ENCODE peak calls at places on chromosomes 6 and 20, in eight cellular contexts. Y, G, O, K, P, R, I and H are unnamed samples.

GRCh38 chr20:1232538-1233111 is 6.8 kb downstream of the RAD21L1 start:
- DNase-seq in R (no peak), P (no peak), I (no peak), O (no peak), K (no peak), Y (no peak), G (no peak), H (no peak)

GRCh38 chr20:4613718-4614620 is 107.7 kb upstream of the PRND start:
- DNase-seq in Y (peak), K (peak), P (peak), O (peak), G (peak), I (peak), R (peak), H (peak)

GRCh38 chr20:38226553-38226952 is 34.0 kb downstream of the KIAA1755 start:
- DNase-seq in K (no peak), Y (no peak), P (no peak), I (no peak), G (peak), R (no peak), O (no peak), H (peak)

GRCh38 chr6:113361014-113361645 is 496.0 kb upstream of the MARCKS start:
- DNase-seq in I (no peak), O (no peak), G (peak), R (no peak), P (no peak), Y (no peak), K (no peak), H (no peak)

GRCh38 chr20:137668-138131 is 4.7 kb upstream of the DEFB126 start:
- DNase-seq in Y (no peak), P (peak), K (peak), G (no peak), R (no peak), I (no peak), O (peak), H (peak)

GRCh38 chr20:13333793-13334192 is 112.7 kb downstream of the ISM1 start:
- DNase-seq in G (no peak), P (no peak), R (no peak), K (no peak), O (no peak), Y (no peak), I (no peak), H (no peak)

GRCh38 chr6:15066433-15067337 is 179.2 kb upstream of the JARID2 start:
- DNase-seq in I (no peak), P (no peak), Y (no peak), G (no peak), O (peak), K (no peak), R (no peak), H (no peak)

GRCh38 chr20:64095927-64096326 is 11.4 kb downstream of the NPBWR2 start:
- DNase-seq in G (no peak), K (no peak), I (no peak), Y (no peak), O (no peak), R (no peak), P (no peak), H (no peak)

GRCh38 chr20:10609276-10609675 is 64.5 kb downstream of the JAG1 start:
- DNase-seq in P (no peak), R (no peak), Y (no peak), G (no peak), O (no peak), K (no peak), I (no peak), H (no peak)

GRCh38 chr6:167968091-167968490 is 29.4 kb upstream of the KIF25 start:
- DNase-seq in Y (no peak), I (no peak), G (no peak), O (peak), K (peak), R (no peak), P (peak), H (no peak)

GRCh38 chr6:28218312-28219248 is 6.5 kb upstream of the ZSCAN9 start:
- DNase-seq in G (no peak), P (peak), O (peak), Y (no peak), R (no peak), I (peak), K (peak), H (peak)

GRCh38 chr20:4961746-4962145 is 39.6 kb downstream of the SLC23A2 start:
- DNase-seq in K (peak), P (no peak), R (peak), I (no peak), O (peak), Y (no peak), G (no peak), H (no peak)

GRCh38 chr20:44858959-44859358 is 26.5 kb upstream of the YWHAB start:
- DNase-seq in O (peak), I (no peak), P (peak), G (no peak), K (peak), R (no peak), Y (no peak), H (no peak)

GRCh38 chr20:52454660-52455059 is 263.1 kb upstream of the ZFP64 start:
- DNase-seq in I (no peak), G (peak), Y (no peak), P (no peak), K (no peak), R (no peak), O (no peak), H (no peak)

GRCh38 chr6:122258843-122259242 is 140.6 kb upstream of the HSF2 start:
- DNase-seq in G (no peak), P (no peak), K (no peak), O (no peak), Y (no peak), I (no peak), R (no peak), H (no peak)

GRCh38 chr20:17620371-17621228 is 50.7 kb downstream of the DSTN start:
- DNase-seq in R (no peak), G (no peak), K (no peak), Y (no peak), P (no peak), I (no peak), O (no peak), H (no peak)

GRCh38 chr6:138817799-138818198 is 21.9 kb downstream of the ECT2L start:
- DNase-seq in Y (no peak), R (no peak), O (peak), G (peak), P (no peak), K (peak), I (no peak), H (no peak)

GRCh38 chr6:110367001-110367400 is 8.9 kb upstream of the METTL24 start:
- DNase-seq in R (no peak), Y (no peak), G (no peak), P (no peak), I (no peak), K (no peak), O (no peak), H (no peak)

GRCh38 chr20:41654292-41654691 is 36.1 kb upstream of the CHD6 start:
- DNase-seq in R (no peak), I (no peak), P (no peak), O (no peak), G (no peak), Y (no peak), K (no peak), H (no peak)

GRCh38 chr6:108944707-108945685 is 96.8 kb downstream of the ARMC2 start:
- DNase-seq in K (no peak), Y (no peak), P (no peak), G (no peak), I (peak), R (no peak), O (no peak), H (no peak)

GRCh38 chr6:117605169-117605826 is 3.0 kb upstream of the GOPC start:
- DNase-seq in Y (peak), K (peak), P (peak), I (no peak), O (peak), R (no peak), G (peak), H (peak)

GRCh38 chr20:62707981-62708521 is 585 bp upstream of the NTSR1 start:
- DNase-seq in P (peak), Y (no peak), G (no peak), I (peak), K (peak), O (no peak), R (no peak), H (no peak)

GRCh38 chr20:35718972-35719635 is 19.9 kb downstream of the ROMO1 start:
- DNase-seq in O (no peak), Y (no peak), G (no peak), P (no peak), I (no peak), R (no peak), K (no peak), H (no peak)

DNA sequence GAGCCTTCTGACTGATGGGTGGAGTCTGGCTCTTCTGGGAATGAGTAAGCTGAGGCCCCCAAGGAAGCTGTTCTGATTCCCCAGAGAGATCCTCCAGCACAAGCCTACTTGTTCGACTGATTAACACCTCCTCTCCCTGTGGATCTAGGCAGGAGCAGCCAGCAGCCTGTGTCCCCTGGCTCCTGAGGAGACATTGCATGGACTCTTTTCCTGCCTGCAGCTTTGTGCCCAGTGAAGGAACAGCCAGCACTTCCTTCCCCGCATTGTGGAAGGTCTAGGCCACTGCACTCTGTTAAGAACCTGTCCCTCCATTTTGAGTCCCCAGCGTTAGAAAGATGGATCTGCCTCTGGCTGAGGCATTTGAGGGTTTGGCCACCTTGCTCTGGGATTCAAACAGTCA is 29.1 kb downstream of the LRFN2 start:
- DNase-seq in I (no peak), R (no peak), Y (no peak), K (no peak), G (no peak), O (no peak), P (no peak), H (no peak)
- H3K27ac ChIP-seq in I (no peak), R (no peak), Y (no peak), K (no peak), G (no peak), O (no peak), P (no peak), H (no peak)

DNA sequence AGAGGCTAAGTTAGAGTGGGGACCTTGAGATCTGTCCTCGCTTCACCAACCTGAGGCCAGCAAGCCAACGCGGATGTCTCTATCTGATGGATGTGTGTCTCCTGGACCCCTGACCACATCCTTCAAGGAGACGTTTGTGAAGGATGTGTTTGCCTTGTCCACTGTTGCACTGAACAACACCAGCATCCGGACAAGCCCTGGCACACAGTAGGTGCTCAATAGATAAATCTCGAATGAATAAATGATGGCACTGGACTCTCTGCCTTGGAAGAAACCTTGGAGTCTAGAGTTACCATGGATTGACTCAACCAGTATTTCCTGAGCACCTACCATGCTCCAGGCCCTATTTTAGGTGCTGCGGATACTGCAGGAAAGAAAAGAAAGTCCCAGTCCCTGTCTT is 97.7 kb upstream of the PTPN1 start:
- DNase-seq in K (no peak), R (no peak), Y (no peak), O (no peak), G (no peak), P (no peak), I (no peak), H (no peak)
- H3K27ac ChIP-seq in K (no peak), R (no peak), Y (no peak), O (no peak), G (peak), P (no peak), I (no peak), H (no peak)

DNA sequence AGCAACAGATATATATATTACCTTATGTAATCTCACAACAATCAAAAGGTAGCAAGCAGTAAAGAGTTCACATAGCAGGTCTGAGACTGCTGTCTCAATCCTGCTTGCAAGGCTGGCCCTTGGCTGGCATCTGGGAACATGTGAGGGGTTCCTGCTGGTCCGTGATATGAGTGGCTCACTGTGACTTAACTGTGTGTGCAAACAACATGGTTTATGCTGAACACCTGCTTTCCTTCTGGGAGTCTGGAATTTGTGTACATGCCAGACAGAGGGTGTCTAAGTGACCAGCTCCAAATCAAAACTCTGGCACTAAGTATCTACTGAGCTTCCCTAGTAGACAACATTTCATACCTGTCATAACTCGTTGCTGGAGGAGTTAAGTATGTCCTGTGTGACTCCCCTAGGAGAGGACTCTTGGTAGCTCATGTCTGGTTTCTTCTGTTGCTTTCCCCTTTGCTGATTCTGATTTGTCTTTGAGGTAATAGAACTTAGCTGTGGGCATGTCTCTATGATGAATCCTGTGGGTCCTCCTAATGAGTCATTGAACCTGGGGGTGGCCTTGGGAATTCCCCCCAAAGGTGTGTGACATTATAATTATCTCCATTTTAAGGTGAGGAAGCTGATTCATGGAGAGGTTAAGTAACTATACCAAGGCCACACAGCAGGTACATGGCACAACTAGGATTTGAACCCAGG is 131.6 kb upstream of the NEDD9 start:
- DNase-seq in Y (no peak), K (no peak), R (peak), P (no peak), O (no peak), G (no peak), I (no peak), H (no peak)
- H3K27ac ChIP-seq in Y (no peak), K (no peak), R (no peak), P (no peak), O (no peak), G (no peak), I (peak), H (no peak)

GRCh38 chr6:119349341-119350201 is at the start of gene MAN1A1:
- DNase-seq in Y (no peak), I (peak), P (peak), O (peak), R (peak), G (peak), K (peak), H (peak)
- H3K27ac ChIP-seq in Y (no peak), I (peak), P (no peak), O (peak), R (peak), G (peak), K (peak), H (peak)

DNA sequence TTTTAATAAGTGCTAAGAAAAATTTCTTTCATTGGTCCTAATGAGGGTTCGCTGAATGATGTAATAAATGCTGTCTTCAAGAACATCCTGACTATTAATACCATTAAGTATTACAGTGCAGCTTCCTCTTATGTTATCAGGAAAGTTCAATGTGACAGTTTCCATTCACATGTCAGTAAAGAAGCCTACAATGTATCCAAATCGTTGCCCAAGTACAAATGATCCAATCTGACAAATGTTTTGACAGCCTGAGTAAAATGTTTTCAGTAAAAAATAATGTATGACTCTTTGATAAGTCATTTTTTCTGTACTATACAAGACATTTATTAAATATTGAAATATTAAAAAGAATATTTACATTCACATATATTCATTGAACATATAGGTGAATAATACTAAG is 496.1 kb upstream of the MANEA start:
- DNase-seq in I (no peak), O (no peak), Y (no peak), G (no peak), P (no peak), R (no peak), K (no peak), H (no peak)
- H3K27ac ChIP-seq in I (no peak), O (no peak), Y (no peak), G (no peak), P (no peak), R (no peak), K (no peak), H (no peak)

GRCh38 chr20:58597021-58597940 is 53.8 kb upstream of the STX16 start:
- DNase-seq in O (no peak), R (no peak), I (peak), Y (no peak), G (no peak), P (no peak), K (no peak), H (no peak)
- H3K27ac ChIP-seq in O (no peak), R (no peak), I (peak), Y (no peak), G (no peak), P (no peak), K (no peak), H (no peak)

GRCh38 chr6:47181681-47182080 is 128.0 kb downstream of the TNFRSF21 start:
- DNase-seq in I (no peak), Y (no peak), O (no peak), K (no peak), G (no peak), P (no peak), R (no peak), H (no peak)
- H3K27ac ChIP-seq in I (no peak), Y (no peak), O (no peak), K (no peak), G (peak), P (no peak), R (no peak), H (no peak)